ENCODE peak calls at places on chromosomes 6 and 20, in five cellular contexts. K is SHP77, E is ascending aorta, Z is NCI-H1092, R is hepatic stellate cell. I is an unnamed sample.

GRCh38 chr20:19992996-19993908 is 23.9 kb upstream of the NAA20 start:
- DNase-seq in K (no peak), E (no peak), Z (no peak), R (peak), I (no peak)

GRCh38 chr6:42049116-42049809 is 1.1 kb upstream of the TAF8 start:
- DNase-seq in K (no peak), E (no peak), Z (no peak), R (no peak), I (no peak)

GRCh38 chr6:128806274-128806673 is 76.7 kb upstream of the LAMA2 start:
- DNase-seq in K (no peak), E (no peak), Z (no peak), R (no peak), I (no peak)

GRCh38 chr20:23302801-23303200 is 47.8 kb upstream of the NXT1 start:
- DNase-seq in K (no peak), E (no peak), Z (no peak), R (no peak), I (no peak)

GRCh38 chr6:26501482-26501986 is 1.4 kb downstream of the BTN1A1 start:
- DNase-seq in K (no peak), E (no peak), Z (no peak), R (no peak), I (no peak)

GRCh38 chr6:136158398-136158797 is 91.7 kb downstream of the MTFR2 start:
- DNase-seq in K (no peak), E (no peak), Z (no peak), R (no peak), I (no peak)

GRCh38 chr6:164099535-164099982 is 685.0 kb downstream of the QKI start:
- DNase-seq in K (no peak), E (no peak), Z (no peak), R (no peak), I (no peak)

GRCh38 chr6:124535746-124536145 is 426.5 kb upstream of the RNF217 start:
- DNase-seq in K (no peak), E (no peak), Z (no peak), R (no peak), I (no peak)